ENCODE peak calls at places on chromosome 2, in nine cellular contexts. P is HCEC 1CT, Y is GM12865, Z is nephron progenitor cell, B is ELF-1, I is HTR-8/SVneo, L is Kasumi-1, E is T-helper 9 cell, T is Daoy. K is an unnamed sample.

GRCh38 chr2:150624001-150624401 is 136.5 kb upstream of the RND3 start:
- DNase-seq in L (peak), B (no peak), P (no peak), E (no peak), Z (no peak), I (no peak), T (peak), Y (peak), K (no peak)

GRCh38 chr2:118123561-118124232 is 35.4 kb downstream of the INSIG2 start:
- DNase-seq in L (no peak), I (no peak), Z (no peak), E (no peak), T (peak), Y (no peak), B (no peak), P (peak), K (peak)

GRCh38 chr2:179412116-179412515 is 147.5 kb upstream of the SESTD1 start:
- DNase-seq in Y (no peak), I (no peak), Z (no peak), L (no peak), B (no peak), T (no peak), E (no peak), P (peak), K (no peak)

GRCh38 chr2:36477744-36478143 is 120.2 kb downstream of the FEZ2 start:
- DNase-seq in P (no peak), L (peak), B (no peak), Z (no peak), I (no peak), E (no peak), T (no peak), Y (no peak), K (no peak)

GRCh38 chr2:183359867-183360266 is 235.6 kb downstream of the NUP35 start:
- DNase-seq in I (no peak), E (no peak), Y (no peak), B (no peak), P (no peak), T (no peak), L (no peak), Z (no peak), K (peak)

GRCh38 chr2:237651761-237652160 is 24.4 kb downstream of the LRRFIP1 start:
- DNase-seq in I (no peak), L (no peak), P (no peak), E (no peak), Y (no peak), B (no peak), Z (no peak), T (no peak), K (no peak)

GRCh38 chr2:215921884-215922283 is 91.5 kb downstream of the MREG start:
- DNase-seq in T (peak), L (no peak), B (no peak), Y (no peak), Z (no peak), I (peak), P (peak), E (no peak), K (peak)

GRCh38 chr2:70070557-70071268 is 16.6 kb upstream of the PCBP1 start:
- DNase-seq in Z (peak), I (peak), T (peak), P (peak), L (peak), Y (peak), B (peak), E (peak), K (peak)

GRCh38 chr2:40364143-40364903 is 87.6 kb downstream of the SLC8A1 start:
- DNase-seq in B (no peak), Z (no peak), T (no peak), Y (no peak), L (no peak), P (peak), I (no peak), E (no peak), K (no peak)

GRCh38 chr2:71670430-71670795 is 217.1 kb downstream of the DYSF start:
- DNase-seq in B (no peak), L (no peak), Y (no peak), Z (no peak), P (no peak), E (no peak), I (no peak), T (no peak), K (no peak)

GRCh38 chr2:158297606-158298005 is 158.9 kb downstream of the CCDC148 start:
- DNase-seq in Z (no peak), B (no peak), L (peak), P (no peak), Y (no peak), I (no peak), T (peak), E (no peak), K (peak)

GRCh38 chr2:73414651-73415050 is 29.0 kb downstream of the ALMS1 start:
- DNase-seq in I (no peak), Z (no peak), Y (no peak), T (peak), P (peak), B (no peak), E (no peak), L (no peak), K (no peak)

GRCh38 chr2:236852100-236852976 is 233.4 kb upstream of the COPS8 start:
- DNase-seq in I (no peak), Z (no peak), P (no peak), L (no peak), T (no peak), Y (no peak), B (no peak), E (no peak), K (no peak)

GRCh38 chr2:202589582-202589949 is 45.2 kb upstream of the FAM117B start:
- DNase-seq in Y (no peak), P (no peak), L (no peak), Z (no peak), T (no peak), I (no peak), E (no peak), B (peak), K (no peak)

GRCh38 chr2:62653582-62654422 is 51.7 kb upstream of the EHBP1 start:
- DNase-seq in Y (no peak), Z (no peak), L (no peak), B (no peak), T (no peak), E (no peak), P (no peak), I (no peak), K (no peak)

GRCh38 chr2:148458171-148458570 is 186.4 kb upstream of the EPC2 start:
- DNase-seq in I (no peak), Z (no peak), L (no peak), B (no peak), E (no peak), T (no peak), P (no peak), Y (no peak), K (no peak)

GRCh38 chr2:137179542-137179941 is 414.2 kb downstream of the THSD7B start:
- DNase-seq in Y (no peak), I (no peak), L (no peak), P (no peak), E (no peak), Z (no peak), B (no peak), T (no peak), K (no peak)

GRCh38 chr2:230901006-230901405 is 24.0 kb downstream of the GPR55 start:
- DNase-seq in Y (no peak), B (no peak), T (no peak), P (no peak), Z (no peak), E (no peak), I (no peak), L (no peak), K (no peak)

GRCh38 chr2:2581331-2582159 is 250.5 kb upstream of the MYT1L start:
- DNase-seq in T (peak), E (no peak), I (no peak), P (no peak), B (no peak), L (no peak), Y (no peak), Z (no peak), K (no peak)

GRCh38 chr2:169980001-169980400 is 152.7 kb downstream of the UBR3 start:
- DNase-seq in L (no peak), P (no peak), T (no peak), B (no peak), I (no peak), E (no peak), Z (no peak), Y (no peak), K (no peak)

GRCh38 chr2:239789711-239790110 is 235.4 kb downstream of the NDUFA10 start:
- DNase-seq in T (no peak), Z (no peak), P (no peak), Y (no peak), E (no peak), L (no peak), B (no peak), I (no peak), K (no peak)

GRCh38 chr2:73982140-73982617 is 2.5 kb upstream of the TET3 start:
- DNase-seq in L (no peak), T (peak), Y (no peak), P (peak), B (no peak), E (no peak), Z (no peak), I (no peak), K (peak)

GRCh38 chr2:143334837-143335236 is 205.6 kb downstream of the ARHGAP15 start:
- DNase-seq in P (no peak), I (no peak), E (no peak), Y (no peak), Z (no peak), L (no peak), T (no peak), B (no peak), K (peak)

GRCh38 chr2:66571873-66572272 is 136.9 kb downstream of the MEIS1 start:
- DNase-seq in P (no peak), B (no peak), L (no peak), E (no peak), Z (no peak), I (no peak), Y (no peak), T (no peak), K (no peak)

GRCh38 chr2:25920326-25920725 is 42.0 kb upstream of the ASXL2 start:
- DNase-seq in P (peak), E (no peak), L (no peak), T (peak), B (no peak), Y (no peak), I (no peak), Z (no peak), K (peak)

GRCh38 chr2:225599856-225600255 is 200.3 kb downstream of the NYAP2 start:
- DNase-seq in E (no peak), Z (no peak), B (no peak), L (no peak), Y (no peak), P (no peak), I (no peak), T (no peak), K (no peak)

GRCh38 chr2:46179037-46179621 is 118.1 kb upstream of the EPAS1 start:
- DNase-seq in I (peak), P (peak), B (peak), T (peak), E (peak), Z (peak), Y (peak), L (no peak), K (no peak)

GRCh38 chr2:39377226-39377939 is 59.7 kb downstream of the MAP4K3 start:
- DNase-seq in T (no peak), Y (peak), I (no peak), Z (no peak), L (peak), B (no peak), E (no peak), P (no peak), K (no peak)

K was measured in MG63.